ENCODE peak calls at places on chromosome 1, in four cellular contexts. H is OCI-LY7, M is heart right ventricle, T is cardiac muscle cell. J is an unnamed sample. For H3K4me1, the result is how much of the 10 kb centered on the place peaks cover.

GRCh38 chr1:167775178-167775577 is 53.4 kb downstream of the MPZL1 start:
- DNase-seq in H (no peak), M (no peak), T (peak), J (peak)

GRCh38 chr1:52139817-52140540 is 1.9 kb upstream of the ZFYVE9 start:
- DNase-seq in H (peak), M (no peak), T (peak), J (peak)

GRCh38 chr1:229111703-229112319 is 159.1 kb upstream of the RAB4A start:
- DNase-seq in H (no peak), M (no peak), T (peak), J (no peak)

GRCh38 chr1:906532-907420 is 16.9 kb upstream of the SAMD11 start:
- DNase-seq in H (peak), M (peak), T (peak), J (peak)

GRCh38 chr1:195956845-195957244 is 651.4 kb downstream of the KCNT2 start:
- DNase-seq in H (no peak), M (no peak), T (no peak), J (no peak)

GRCh38 chr1:234772345-234773147 is 162.6 kb upstream of the IRF2BP2 start:
- DNase-seq in H (peak), M (peak), T (peak), J (peak)

GRCh38 chr1:48697066-48697707 is 79.5 kb downstream of the BEND5 start:
- DNase-seq in H (peak), M (peak), T (peak), J (peak)

GRCh38 chr1:113660053-113660452 is 99.2 kb downstream of the PHTF1 start:
- DNase-seq in H (no peak), M (no peak), T (no peak), J (no peak)

GRCh38 chr1:234288946-234289345 is 84.3 kb upstream of the COA6 start:
- DNase-seq in H (no peak), M (no peak), T (no peak), J (no peak)

GRCh38 chr1:75614455-75615379 is 3.8 kb upstream of the SLC44A5 start:
- DNase-seq in H (no peak), M (peak), T (peak), J (peak)

GRCh38 chr1:96365596-96365995 is 356.0 kb upstream of the PTBP2 start:
- DNase-seq in H (no peak), M (no peak), T (peak), J (no peak)
- H3K4me1 ChIP-seq in H (under half), M (under half), T (under half), J (under half)

GRCh38 chr1:55848906-55849305 is 633.7 kb upstream of the USP24 start:
- DNase-seq in H (no peak), M (no peak), T (peak), J (peak)
- H3K27ac ChIP-seq in H (no peak), M (no peak), T (no peak), J (no peak)

DNA sequence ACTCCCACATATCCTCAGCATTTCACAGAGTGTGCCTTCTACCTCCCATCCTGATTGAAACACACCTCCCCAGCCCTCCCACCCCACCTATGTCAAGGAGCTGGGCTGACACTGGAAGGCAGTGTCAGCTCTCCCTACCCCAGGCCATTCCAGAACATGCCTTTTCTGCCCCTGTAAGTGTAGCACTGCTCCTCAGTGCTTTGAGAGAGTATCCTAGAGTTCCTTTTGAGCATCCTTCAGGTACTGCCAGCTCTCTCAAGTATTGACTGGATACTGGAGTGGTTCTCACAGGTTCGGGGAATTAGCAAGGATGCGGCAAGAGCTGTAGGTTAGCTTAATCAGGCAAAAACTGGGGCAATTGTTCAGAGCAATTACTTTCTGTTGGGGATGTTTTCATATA is 21.8 kb downstream of the C1orf116 start:
- DNase-seq in H (no peak), M (no peak), T (no peak), J (no peak)
- H3K4me1 ChIP-seq in H (under half), M (under half), T (under half), J (under half)

GRCh38 chr1:200525167-200526123 is 95.1 kb downstream of the KIF14 start:
- DNase-seq in H (no peak), M (no peak), T (peak), J (no peak)

GRCh38 chr1:200526709-200527612 is 93.6 kb downstream of the KIF14 start:
- DNase-seq in H (peak), M (no peak), T (no peak), J (no peak)

GRCh38 chr1:200527670-200528069 is 92.9 kb downstream of the KIF14 start:
- DNase-seq in H (no peak), M (no peak), T (no peak), J (no peak)

GRCh38 chr1:200530551-200531261 is 89.8 kb downstream of the KIF14 start:
- DNase-seq in H (peak), M (no peak), T (no peak), J (no peak)

DNA sequence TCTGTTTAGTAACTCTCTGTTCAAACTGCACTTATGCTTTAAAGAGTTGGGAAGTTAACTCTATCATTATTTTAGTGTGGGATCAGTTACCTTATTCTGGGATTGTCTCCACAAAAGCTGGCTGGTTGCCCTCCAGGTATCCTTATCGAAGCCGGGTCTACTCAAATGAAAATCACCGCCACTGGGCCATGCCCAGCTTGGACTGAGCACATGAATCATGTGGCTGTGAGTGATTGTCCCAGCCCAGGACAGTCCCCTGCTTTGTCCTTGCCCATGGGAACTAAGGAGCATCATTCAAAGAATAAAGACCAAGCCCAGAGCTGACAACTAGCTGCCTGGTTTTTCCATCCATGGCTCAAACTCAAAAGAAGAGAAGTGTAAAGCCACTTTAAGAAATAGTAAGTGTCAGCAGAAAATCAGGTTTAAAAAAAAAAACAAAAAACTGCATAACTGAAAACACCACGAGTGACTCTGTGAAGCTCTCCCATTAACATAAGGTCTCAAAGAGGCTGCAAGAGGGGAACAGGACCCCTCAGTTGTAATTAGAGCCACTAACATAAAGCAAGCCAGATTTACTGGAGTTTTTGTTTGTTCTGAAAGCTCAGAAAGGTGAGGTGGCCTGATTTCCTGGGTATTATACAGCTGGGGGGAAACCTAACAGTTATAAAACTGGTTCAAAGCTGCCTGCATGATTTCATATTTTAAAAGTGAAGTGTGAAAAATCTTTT is 91.5 kb downstream of the KIF14 start:
- DNase-seq in H (no peak), M (no peak), T (no peak), J (no peak)
- H3K27ac ChIP-seq in H (no peak), M (no peak), T (no peak), J (no peak)

DNA sequence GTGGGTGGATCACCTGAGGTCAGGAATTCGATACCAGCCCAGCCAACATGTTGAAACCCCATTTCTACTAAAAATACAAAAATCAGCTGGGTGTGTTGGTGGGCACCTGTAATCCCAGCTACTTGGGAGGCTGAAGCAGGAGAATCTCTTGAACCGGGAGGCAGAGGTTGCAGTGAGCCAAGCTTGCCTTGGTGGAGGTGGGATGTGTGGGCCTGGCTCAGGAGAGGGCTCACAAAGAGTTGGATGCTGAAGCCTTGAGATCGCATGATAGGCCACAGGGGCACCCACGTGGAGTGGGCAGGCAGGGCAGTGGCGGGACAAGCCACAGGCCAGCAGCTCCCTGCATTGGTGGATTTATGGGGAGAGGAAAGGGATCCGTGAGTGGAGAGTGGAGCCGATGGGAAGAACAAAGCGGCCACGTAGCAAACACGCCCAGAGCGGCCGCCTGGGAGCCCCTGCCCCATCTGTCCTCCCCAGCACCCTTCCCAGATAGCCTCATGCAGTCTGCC is 4.4 kb downstream of the THAP3 start:
- DNase-seq in H (no peak), M (no peak), T (no peak), J (no peak)
- H3K4me1 ChIP-seq in H (under half), M (under half), T (under half), J (under half)

GRCh38 chr1:15579683-15580047 is 5.2 kb downstream of the AGMAT start:
- DNase-seq in H (peak), M (no peak), T (no peak), J (no peak)

GRCh38 chr1:15583016-15583706 is 1.7 kb downstream of the AGMAT start:
- DNase-seq in H (no peak), M (no peak), T (no peak), J (no peak)

GRCh38 chr1:15575549-15576150 is 9.2 kb downstream of the AGMAT start:
- DNase-seq in H (no peak), M (no peak), T (no peak), J (no peak)

GRCh38 chr1:15577691-15578090 is 7.2 kb downstream of the AGMAT start:
- DNase-seq in H (no peak), M (no peak), T (no peak), J (no peak)

GRCh38 chr1:15578921-15579682 is 5.7 kb downstream of the AGMAT start:
- DNase-seq in H (peak), M (no peak), T (no peak), J (no peak)
- H3K27ac ChIP-seq in H (peak), M (no peak), T (no peak), J (no peak)

GRCh38 chr1:222441006-222441620 is 106.8 kb downstream of the HHIPL2 start:
- DNase-seq in H (no peak), M (no peak), T (no peak), J (no peak)
- H3K4me1 ChIP-seq in H (under half), M (under half), T (under half), J (under half)

GRCh38 chr1:8194481-8195227 is 123.3 kb upstream of the SLC45A1 start:
- DNase-seq in H (no peak), M (no peak), T (no peak), J (peak)
- H3K27ac ChIP-seq in H (no peak), M (no peak), T (no peak), J (peak)

GRCh38 chr1:43077273-43077672 is 94.8 kb downstream of the EBNA1BP2 start:
- DNase-seq in H (no peak), M (no peak), T (no peak), J (no peak)

GRCh38 chr1:43083375-43083774 is 88.7 kb downstream of the EBNA1BP2 start:
- DNase-seq in H (no peak), M (no peak), T (no peak), J (no peak)

DNA sequence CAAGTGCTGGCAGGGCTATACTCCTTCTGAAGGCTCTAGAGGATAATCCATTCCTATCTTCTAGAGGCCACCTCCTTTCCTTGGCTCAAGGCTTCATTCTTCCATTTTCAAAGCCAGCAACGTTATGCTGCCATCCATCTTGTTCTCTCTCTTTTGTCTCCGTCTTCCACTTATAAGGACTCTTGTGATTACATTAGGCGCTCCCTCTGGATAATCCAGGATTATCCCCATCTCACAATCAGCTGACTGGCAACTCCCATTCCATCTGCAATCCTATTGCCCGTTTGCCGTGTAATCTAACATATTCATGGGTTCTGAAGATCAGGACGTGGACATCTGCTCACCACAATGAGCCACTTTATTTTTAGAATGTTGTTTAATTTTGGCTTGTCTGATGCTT is 89.4 kb downstream of the EBNA1BP2 start:
- DNase-seq in H (no peak), M (no peak), T (no peak), J (no peak)
- H3K4me1 ChIP-seq in H (under half), M (under half), T (under half), J (under half)

DNA sequence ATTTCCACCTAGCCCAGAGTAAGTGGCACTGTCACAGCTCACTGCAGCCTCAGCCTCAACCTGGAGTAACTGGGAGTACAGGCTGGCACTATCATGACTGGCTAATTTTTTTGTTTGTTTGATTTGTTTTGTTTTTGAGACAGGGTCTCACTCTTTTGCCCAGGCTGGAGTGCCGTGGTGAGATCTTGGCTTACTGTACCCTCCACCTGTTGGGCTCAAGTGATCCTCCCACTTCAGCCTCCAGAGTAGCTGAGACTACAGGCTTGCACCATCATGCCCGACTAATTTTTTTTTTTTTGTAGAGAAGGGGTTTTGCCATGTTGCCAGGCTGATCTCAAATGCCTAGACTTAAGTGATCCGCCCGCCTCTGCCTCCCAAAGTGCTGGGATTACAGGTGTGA is 2.5 kb downstream of the UCK2 start:
- DNase-seq in H (peak), M (no peak), T (no peak), J (no peak)
- H3K27ac ChIP-seq in H (peak), M (no peak), T (no peak), J (peak)

J was measured in mammary epithelial cell.